ENCODE peak calls at places on chromosomes 12 and 14, in seven cellular contexts. J is IMR-90, B is neuronal stem cell, E is mesenchymal stem cell, Y is trophoblast cell, M is H9, I is H1. X is an unnamed sample.

GRCh38 chr12:116783503-116784237 is 45.6 kb downstream of the RNFT2 start:
- DNase-seq in J (no peak), Y (no peak), M (no peak), I (no peak), B (no peak), E (no peak), X (no peak)

GRCh38 chr14:88834883-88835431 is 10.5 kb downstream of the TTC8 start:
- DNase-seq in Y (peak; percentile 2), J (peak; percentile 87), B (no peak), M (no peak), E (peak; percentile 56), I (no peak), X (no peak)

GRCh38 chr12:89156862-89157262 is 195.4 kb downstream of the DUSP6 start:
- DNase-seq in M (no peak), Y (no peak), I (no peak), B (no peak), J (peak; percentile 67), E (no peak), X (no peak)

GRCh38 chr14:61269321-61270083 is 11.6 kb downstream of the TMEM30B start:
- DNase-seq in Y (peak; percentile 81), B (peak; percentile 72), I (peak; percentile 80), J (peak; percentile 72), E (peak; percentile 73), M (peak; percentile 56), X (peak; percentile 75)

GRCh38 chr12:83261998-83262397 is 575.3 kb downstream of the TMTC2 start:
- DNase-seq in J (no peak), B (no peak), Y (no peak), M (no peak), E (no peak), I (no peak), X (peak; percentile 27)

GRCh38 chr14:24699052-24699451 is 65.1 kb upstream of the GZMB start:
- DNase-seq in I (no peak), J (no peak), B (no peak), Y (no peak), M (no peak), E (no peak), X (no peak)

GRCh38 chr12:68446896-68447806 is 115.0 kb upstream of the MDM1 start:
- DNase-seq in J (no peak), Y (peak; percentile 42), B (peak; percentile 57), M (peak; percentile 40), E (no peak), I (no peak), X (peak; percentile 72)

GRCh38 chr14:93430889-93431670 is at the start of gene UNC79:
- DNase-seq in E (no peak), B (peak; percentile 61), I (peak; percentile 77), J (no peak), M (peak; percentile 61), Y (no peak), X (peak; percentile 69)

GRCh38 chr12:125185740-125186470 is 120.7 kb downstream of the AACS start:
- DNase-seq in Y (peak; percentile 7), J (peak; percentile 44), B (peak; percentile 88), E (peak; percentile 67), I (peak; percentile 89), M (peak; percentile 96), X (peak; percentile 93)

GRCh38 chr14:51582437-51582836 is 69.3 kb upstream of the FRMD6 start:
- DNase-seq in M (no peak), B (no peak), I (no peak), Y (no peak), J (peak; percentile 31), E (peak; percentile 33), X (no peak)

GRCh38 chr14:78847801-78848200 is 677.6 kb downstream of the NRXN3 start:
- DNase-seq in E (no peak), M (no peak), Y (no peak), I (no peak), B (no peak), J (no peak), X (no peak)

GRCh38 chr14:100202712-100203111 is 36.2 kb upstream of the YY1 start:
- DNase-seq in B (no peak), M (no peak), I (no peak), Y (no peak), J (no peak), E (no peak), X (no peak)

GRCh38 chr12:1591029-1591428 is 3.4 kb downstream of the FBXL14 start:
- DNase-seq in Y (no peak), I (no peak), B (no peak), E (peak; percentile 56), M (no peak), J (no peak), X (peak; percentile 61)

GRCh38 chr14:68361231-68361630 is 431.6 kb downstream of the ZFP36L1 start:
- DNase-seq in B (no peak), M (no peak), E (peak; percentile 79), J (peak; percentile 43), I (no peak), Y (no peak), X (peak; percentile 29)

GRCh38 chr14:96502621-96503251 is 554 bp downstream of the PAPOLA start:
- DNase-seq in J (peak; percentile 13), I (peak; percentile 64), B (peak; percentile 23), Y (peak; percentile 37), M (peak; percentile 50), E (peak; percentile 66), X (peak; percentile 75)

GRCh38 chr12:101015021-101015420 is 195.0 kb downstream of the SLC5A8 start:
- DNase-seq in M (no peak), I (no peak), Y (peak; percentile 54), B (no peak), J (no peak), E (no peak), X (no peak)

GRCh38 chr14:105859717-105860614 is 333.6 kb downstream of the TMEM121 start:
- DNase-seq in E (no peak), M (no peak), I (no peak), Y (no peak), J (no peak), B (no peak), X (no peak)

GRCh38 chr14:69879175-69880047 is at the start of gene SMOC1:
- DNase-seq in Y (no peak), J (peak; percentile 79), E (peak; percentile 2), I (peak; percentile 88), B (peak; percentile 81), M (peak; percentile 87), X (peak; percentile 73)

DNA sequence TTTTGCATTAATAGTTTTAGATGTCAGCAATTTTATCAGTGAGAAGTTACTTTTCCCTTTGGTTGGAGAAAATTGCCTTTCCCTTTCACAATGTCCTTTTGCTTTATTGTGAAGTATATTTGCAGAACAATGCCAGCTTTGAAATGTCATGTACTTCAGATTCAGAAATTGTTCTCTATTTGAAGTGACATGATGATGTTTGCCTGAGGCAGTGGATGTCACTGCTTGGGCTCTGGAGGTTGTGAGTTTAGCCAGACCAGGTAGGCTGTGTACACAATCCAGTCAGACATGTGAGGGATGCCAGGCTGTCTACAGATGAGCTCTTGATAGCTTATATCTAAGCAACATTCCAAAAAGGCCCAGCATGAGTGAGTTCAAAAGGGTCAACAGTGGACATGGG is 451.9 kb upstream of the FBXO33 start:
- DNase-seq in M (no peak), I (no peak), B (no peak), E (no peak), Y (no peak), J (no peak), X (no peak)
- H3K23ac ChIP-seq in M (no peak overlapping the region), I (no peak overlapping the region), B (no peak overlapping the region), E (no peak overlapping the region), Y (no peak overlapping the region), J (no peak overlapping the region), X (no peak overlapping the region)

DNA sequence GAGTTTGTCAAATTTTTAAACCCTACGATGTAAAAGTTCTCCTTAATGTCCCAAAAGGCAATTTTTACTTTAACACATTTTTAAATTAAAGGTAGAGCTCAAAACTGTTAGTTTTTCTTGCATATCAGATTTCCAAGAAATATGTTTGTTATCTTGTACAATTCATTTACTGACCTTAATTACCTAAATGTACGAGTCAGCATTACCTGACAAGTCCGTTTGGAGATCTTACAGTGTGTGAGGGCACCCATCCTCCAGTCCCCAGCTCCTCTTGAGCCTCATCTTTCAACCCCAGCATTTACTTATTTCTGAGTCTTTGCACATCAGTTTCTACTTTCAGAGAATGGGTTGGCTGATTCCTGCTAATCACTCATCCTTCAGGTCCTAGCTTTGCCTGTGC is 23.7 kb downstream of the PPM1H start:
- DNase-seq in M (no peak), E (no peak), Y (no peak), J (no peak), B (no peak), I (no peak), X (no peak)
- H3K4me1 ChIP-seq in M (peaks cover 25% of the 10 kb centered on the region), E (peaks cover 1% of the 10 kb centered on the region), Y (no peaks in the 10 kb centered on the region), J (no peaks in the 10 kb centered on the region), B (peaks cover 2% of the 10 kb centered on the region), I (peaks cover 2% of the 10 kb centered on the region), X (peaks cover 25% of the 10 kb centered on the region)

DNA sequence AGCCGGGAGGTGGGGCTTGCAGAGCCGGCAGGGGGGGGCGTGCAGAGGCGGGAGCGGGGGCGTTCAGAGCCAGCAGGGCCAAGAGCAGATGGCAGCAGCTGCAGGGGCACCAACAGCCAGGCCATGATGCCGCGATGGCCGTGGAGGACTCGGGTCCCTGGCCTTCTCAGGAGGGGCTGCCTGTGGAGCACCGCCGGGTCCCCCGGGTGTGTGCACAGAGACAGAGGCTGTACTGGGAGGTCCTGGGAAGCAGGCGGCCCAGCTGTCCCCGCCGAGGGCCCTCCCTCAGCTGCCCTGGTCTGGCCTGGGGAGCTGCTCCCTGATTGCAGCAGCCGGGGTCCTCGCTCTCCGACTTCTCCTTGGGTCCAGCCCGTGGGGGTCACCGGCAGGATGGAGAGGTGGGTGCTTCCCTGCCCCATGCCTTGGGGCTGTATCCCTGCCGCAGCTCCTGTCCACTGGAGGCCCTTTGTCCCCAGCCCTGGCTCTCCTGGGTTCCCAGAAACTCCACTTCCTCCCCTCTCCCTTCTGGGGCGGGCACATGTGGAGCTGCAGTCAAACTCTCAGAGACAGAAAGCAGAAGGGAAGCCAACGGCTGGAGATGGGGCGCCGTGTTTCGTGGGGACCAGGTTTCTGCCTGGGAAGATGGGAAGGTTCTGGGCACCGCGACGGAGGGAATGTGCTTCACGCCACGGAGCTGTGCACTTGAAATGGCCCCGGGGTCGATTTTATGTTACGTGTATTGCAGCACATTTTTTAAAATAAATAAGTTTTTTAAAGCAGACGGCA is 75.8 kb upstream of the GALNT9 start:
- DNase-seq in M (no peak), J (no peak), I (no peak), Y (no peak), B (no peak), E (no peak), X (no peak)
- H3K23ac ChIP-seq in M (no peak overlapping the region), J (no peak overlapping the region), I (no peak overlapping the region), Y (no peak overlapping the region), B (peak overlapping the region; percentile 85), E (no peak overlapping the region), X (no peak overlapping the region)

DNA sequence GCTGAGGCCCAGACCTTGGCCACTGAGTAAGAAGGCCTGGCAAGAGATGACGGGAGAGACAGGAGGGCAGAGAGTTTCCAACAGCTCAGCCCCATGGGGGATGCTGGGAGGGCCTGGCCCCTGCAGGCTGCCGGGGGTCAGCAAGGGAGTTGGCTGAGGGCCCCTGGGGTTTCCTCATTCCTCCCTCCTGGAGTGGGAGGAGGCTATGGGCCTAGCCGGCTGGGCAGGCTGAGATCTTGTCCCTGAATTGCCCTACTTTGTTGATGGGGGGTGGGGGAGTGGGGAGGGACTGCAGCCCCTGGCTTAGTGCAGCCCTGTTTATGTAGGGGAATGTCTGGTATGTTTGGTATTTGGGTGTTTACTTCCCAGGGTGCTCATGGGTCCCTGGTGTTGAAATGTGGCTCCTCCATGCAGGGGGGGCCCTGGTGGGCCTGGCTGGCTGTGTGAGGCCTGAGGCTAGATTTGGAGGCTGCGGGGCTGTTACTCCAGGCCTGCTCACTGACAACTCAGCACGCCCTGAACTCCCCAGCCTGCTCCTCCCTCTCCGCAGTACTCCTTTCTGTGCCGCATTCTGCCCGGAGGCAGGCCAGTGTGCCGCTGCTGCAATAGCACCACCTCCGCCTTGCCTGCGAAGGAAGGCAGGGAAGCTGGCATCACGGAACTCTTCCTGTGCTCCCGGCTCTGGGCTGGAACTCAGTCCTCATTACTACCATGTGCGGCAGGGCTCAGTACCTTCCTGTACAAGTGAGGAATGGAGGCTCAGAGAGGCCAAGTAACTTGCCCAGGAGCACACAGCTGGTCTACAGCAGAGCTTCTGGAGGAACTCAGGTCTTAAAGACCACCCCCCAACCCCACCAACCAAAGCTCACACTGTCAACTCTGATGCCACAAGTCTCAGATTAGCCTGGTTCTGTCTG is 25.3 kb downstream of the JDP2 start:
- DNase-seq in J (peak; percentile 89), I (peak; percentile 82), Y (peak; percentile 93), M (peak; percentile 94), E (peak; percentile 93), B (peak; percentile 89), X (peak; percentile 99)
- H3K4me1 ChIP-seq in J (peaks cover 70% of the 10 kb centered on the region), I (peaks cover 17% of the 10 kb centered on the region), Y (peaks cover 59% of the 10 kb centered on the region), M (peaks cover 7% of the 10 kb centered on the region), E (peaks cover 64% of the 10 kb centered on the region), B (peaks cover 71% of the 10 kb centered on the region), X (peaks cover 7% of the 10 kb centered on the region)